ENCODE peak calls at places on chromosomes 6 and 20, in four cellular contexts. One of them, this sample, is unnamed.

GRCh38 chr6:22980446-22980845 is 411.1 kb downstream of the HDGFL1 start:
- DNase-seq in upper lobe of right lung: no peak
- DNase-seq in esophagus muscularis mucosa: no peak
- DNase-seq in psoas muscle: no peak
- DNase-seq in this sample: no peak

GRCh38 chr6:23956988-23957387 is 169.0 kb upstream of the NRSN1 start:
- DNase-seq in upper lobe of right lung: no peak
- DNase-seq in esophagus muscularis mucosa: no peak
- DNase-seq in psoas muscle: no peak
- DNase-seq in this sample: no peak

GRCh38 chr6:169982461-169983386 is 231.3 kb downstream of the ERMARD start:
- DNase-seq in upper lobe of right lung: peak
- DNase-seq in esophagus muscularis mucosa: no peak
- DNase-seq in psoas muscle: no peak
- DNase-seq in this sample: no peak

GRCh38 chr20:46255440-46256104 is 52.7 kb downstream of the CDH22 start:
- DNase-seq in upper lobe of right lung: peak
- DNase-seq in esophagus muscularis mucosa: no peak
- DNase-seq in psoas muscle: peak
- DNase-seq in this sample: no peak

GRCh38 chr6:164690702-164691500 is 618.5 kb downstream of the C6orf118 start:
- DNase-seq in upper lobe of right lung: no peak
- DNase-seq in esophagus muscularis mucosa: no peak
- DNase-seq in psoas muscle: no peak
- DNase-seq in this sample: no peak

GRCh38 chr6:29792123-29793035 is 35.2 kb upstream of the HLA-G start:
- DNase-seq in upper lobe of right lung: peak
- DNase-seq in esophagus muscularis mucosa: no peak
- DNase-seq in psoas muscle: peak
- DNase-seq in this sample: no peak

GRCh38 chr20:51340451-51340840 is 202.1 kb downstream of the NFATC2 start:
- DNase-seq in upper lobe of right lung: no peak
- DNase-seq in esophagus muscularis mucosa: no peak
- DNase-seq in psoas muscle: no peak
- DNase-seq in this sample: no peak

GRCh38 chr6:32664827-32665362 is 1.6 kb downstream of the HLA-DQB1 start:
- DNase-seq in upper lobe of right lung: peak
- DNase-seq in esophagus muscularis mucosa: no peak
- DNase-seq in psoas muscle: peak
- DNase-seq in this sample: no peak

GRCh38 chr6:34150766-34151165 is 4.9 kb upstream of the GRM4 start:
- DNase-seq in upper lobe of right lung: peak
- DNase-seq in esophagus muscularis mucosa: no peak
- DNase-seq in psoas muscle: no peak
- DNase-seq in this sample: no peak

GRCh38 chr20:10318625-10319024 is 100.0 kb downstream of the SNAP25 start:
- DNase-seq in upper lobe of right lung: no peak
- DNase-seq in esophagus muscularis mucosa: no peak
- DNase-seq in psoas muscle: no peak
- DNase-seq in this sample: no peak

GRCh38 chr6:150144294-150144868 is 1.5 kb downstream of the PPP1R14C start:
- DNase-seq in upper lobe of right lung: no peak
- DNase-seq in esophagus muscularis mucosa: no peak
- DNase-seq in psoas muscle: no peak
- DNase-seq in this sample: no peak
- H3K4me3 ChIP-seq in upper lobe of right lung: peak
- H3K4me3 ChIP-seq in esophagus muscularis mucosa: no peak
- H3K4me3 ChIP-seq in psoas muscle: peak
- H3K4me3 ChIP-seq in this sample: no peak

DNA sequence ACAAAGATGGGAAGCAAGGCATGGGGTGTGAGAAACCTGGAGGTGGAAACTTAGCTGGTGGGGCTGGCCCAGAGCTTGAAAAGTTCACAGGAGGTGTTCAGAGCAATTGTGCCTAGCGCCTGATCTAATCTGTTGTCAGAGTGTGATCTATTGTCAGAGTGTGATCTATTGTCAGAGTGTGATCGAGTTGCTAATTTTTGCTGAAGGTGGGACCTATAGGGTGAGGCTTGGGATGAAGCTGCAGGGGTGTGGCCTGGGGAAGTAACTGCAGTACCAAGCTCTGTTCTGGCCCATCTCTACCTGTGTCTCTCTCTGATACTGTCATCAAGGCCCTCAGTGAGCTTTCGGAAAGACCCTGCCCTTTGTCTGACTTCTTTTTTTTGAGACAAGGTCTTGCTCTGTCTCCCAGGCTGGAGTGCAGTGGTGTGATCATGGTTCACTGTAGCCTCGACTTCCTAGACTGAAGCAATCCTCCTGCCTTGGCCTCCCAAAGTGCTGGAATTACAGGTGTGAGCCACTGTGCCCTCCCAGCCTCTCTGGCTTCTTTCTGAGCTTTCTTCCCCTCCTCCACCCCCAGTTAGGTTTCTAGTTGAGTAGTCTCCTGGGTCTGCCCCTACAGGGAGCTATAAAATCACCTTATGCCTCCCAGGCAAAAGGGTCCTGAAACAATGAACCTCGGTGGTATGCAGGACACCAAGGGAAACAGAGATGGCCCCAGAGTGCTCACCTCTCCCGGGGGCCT is 150.8 kb upstream of the RNF24 start:
- DNase-seq in upper lobe of right lung: no peak
- DNase-seq in esophagus muscularis mucosa: no peak
- DNase-seq in psoas muscle: no peak
- DNase-seq in this sample: no peak
- H3K27ac ChIP-seq in upper lobe of right lung: no peak
- H3K27ac ChIP-seq in esophagus muscularis mucosa: no peak
- H3K27ac ChIP-seq in psoas muscle: no peak
- H3K27ac ChIP-seq in this sample: no peak

DNA sequence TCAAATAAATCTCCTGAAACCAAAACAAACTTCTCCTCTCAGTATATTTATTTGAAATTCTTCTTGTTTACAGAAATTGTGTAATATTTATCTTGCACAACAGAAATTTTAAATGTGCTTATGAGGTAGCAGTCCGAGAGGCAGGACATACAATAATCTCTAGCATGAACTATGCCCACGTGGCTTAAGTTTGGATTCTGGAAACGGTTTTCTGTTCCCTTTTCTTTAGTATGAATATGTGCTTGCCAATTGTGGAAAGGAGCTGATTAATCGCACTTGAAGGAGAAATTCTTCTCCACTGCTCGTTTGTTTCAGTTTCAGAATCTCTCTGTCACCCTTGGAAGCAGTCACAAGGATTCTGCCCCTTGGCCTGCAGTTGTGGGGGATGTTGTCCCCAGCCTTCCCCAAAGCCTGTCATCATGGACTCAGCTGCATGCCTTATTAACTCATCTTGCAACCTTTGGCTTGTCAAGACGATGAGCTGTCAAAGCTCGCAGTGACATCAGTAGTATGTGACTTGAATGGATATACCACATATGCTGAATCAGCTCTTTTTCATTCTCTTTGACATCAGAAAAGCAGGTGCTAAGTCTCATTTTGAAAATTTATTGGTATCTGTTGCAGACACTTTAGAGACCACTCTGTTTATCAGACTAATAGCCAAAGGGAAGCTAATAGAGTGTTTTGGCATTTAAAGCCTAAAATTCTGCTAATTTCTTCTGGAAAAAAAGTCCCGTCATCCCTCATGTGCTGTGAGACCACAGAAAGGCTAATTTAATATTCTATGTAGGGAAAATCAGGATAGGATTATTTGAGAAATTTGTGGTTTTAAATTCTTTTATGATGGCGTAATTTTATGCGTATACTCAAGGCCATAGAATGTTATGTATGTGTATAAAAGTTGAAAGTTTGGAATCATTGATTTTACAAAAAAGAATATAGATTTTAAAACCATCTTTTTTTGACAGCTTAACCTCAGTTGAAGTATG is 186.8 kb downstream of the ARID1B start:
- DNase-seq in upper lobe of right lung: no peak
- DNase-seq in esophagus muscularis mucosa: no peak
- DNase-seq in psoas muscle: peak
- DNase-seq in this sample: no peak
- H3K4me3 ChIP-seq in upper lobe of right lung: peak
- H3K4me3 ChIP-seq in esophagus muscularis mucosa: peak
- H3K4me3 ChIP-seq in psoas muscle: peak
- H3K4me3 ChIP-seq in this sample: no peak

GRCh38 chr20:373171-373890 is 7.2 kb upstream of the TRIB3 start:
- DNase-seq in upper lobe of right lung: no peak
- DNase-seq in esophagus muscularis mucosa: no peak
- DNase-seq in psoas muscle: peak
- DNase-seq in this sample: no peak

GRCh38 chr20:370151-370600 is 10.4 kb upstream of the TRIB3 start:
- DNase-seq in upper lobe of right lung: peak
- DNase-seq in esophagus muscularis mucosa: no peak
- DNase-seq in psoas muscle: no peak
- DNase-seq in this sample: no peak

GRCh38 chr20:371755-372542 is 8.6 kb upstream of the TRIB3 start:
- DNase-seq in upper lobe of right lung: peak
- DNase-seq in esophagus muscularis mucosa: no peak
- DNase-seq in psoas muscle: peak
- DNase-seq in this sample: no peak

GRCh38 chr20:368915-369314 is 11.6 kb upstream of the TRIB3 start:
- DNase-seq in upper lobe of right lung: no peak
- DNase-seq in esophagus muscularis mucosa: no peak
- DNase-seq in psoas muscle: no peak
- DNase-seq in this sample: no peak

DNA sequence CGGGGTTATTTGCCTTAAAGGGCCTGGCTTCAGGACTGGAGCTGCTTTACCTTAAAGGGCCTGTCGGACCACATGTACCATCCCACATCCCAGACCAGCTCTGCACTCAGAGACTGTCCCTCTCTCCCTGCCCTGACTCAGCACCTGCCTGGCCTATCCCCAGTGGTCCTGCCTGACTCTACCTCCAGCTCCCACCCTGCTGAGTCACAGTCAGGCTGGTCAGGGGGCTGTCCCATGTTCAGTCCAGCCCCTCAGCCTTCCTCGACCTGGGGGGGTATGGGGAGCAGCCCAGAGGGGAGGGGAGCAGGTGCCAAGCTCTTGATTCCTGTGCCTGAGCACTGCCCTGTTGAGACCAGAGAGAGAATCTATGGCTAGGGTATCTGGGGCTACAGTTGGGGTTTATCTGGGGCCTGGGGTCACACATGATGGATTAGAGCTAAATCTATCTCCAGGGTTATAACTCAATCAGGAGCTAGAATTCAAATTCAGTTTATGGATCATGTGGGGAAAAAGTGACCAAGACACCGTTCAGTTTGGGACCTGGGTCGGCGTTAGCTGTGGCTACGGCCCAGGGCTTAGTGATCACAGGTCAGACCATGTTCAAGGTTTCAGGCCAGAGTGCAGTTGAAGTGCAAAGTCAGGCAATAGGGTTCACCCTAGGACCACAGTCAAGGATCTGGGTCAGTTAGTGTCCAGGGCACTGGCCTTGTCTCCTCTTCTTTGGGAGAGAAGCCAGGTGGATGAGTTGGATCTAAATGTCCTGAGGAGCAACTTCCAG is 9.4 kb upstream of the TRIB3 start:
- DNase-seq in upper lobe of right lung: no peak
- DNase-seq in esophagus muscularis mucosa: no peak
- DNase-seq in psoas muscle: no peak
- DNase-seq in this sample: no peak
- H3K27ac ChIP-seq in upper lobe of right lung: peak
- H3K27ac ChIP-seq in esophagus muscularis mucosa: no peak
- H3K27ac ChIP-seq in psoas muscle: peak
- H3K27ac ChIP-seq in this sample: no peak

DNA sequence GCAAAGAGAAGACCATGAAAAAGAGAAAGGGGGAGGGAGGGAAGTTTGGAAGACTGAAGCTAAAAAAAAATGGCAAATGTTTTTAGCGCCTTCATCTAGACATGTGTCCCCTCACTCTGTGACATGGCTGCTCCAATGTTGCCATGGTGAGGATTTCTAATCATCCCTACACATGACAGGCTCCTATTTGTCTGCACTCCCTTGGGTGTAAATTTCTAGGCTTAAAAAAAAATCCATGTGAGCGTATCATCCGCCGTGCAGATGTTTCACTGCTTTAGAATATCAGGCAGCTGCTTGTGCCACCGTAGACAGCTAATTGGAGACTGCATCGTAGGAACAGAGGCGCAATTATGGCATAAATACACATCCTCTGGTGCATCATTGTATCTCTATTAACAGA is 761.2 kb upstream of the MMS22L start:
- DNase-seq in upper lobe of right lung: no peak
- DNase-seq in esophagus muscularis mucosa: no peak
- DNase-seq in psoas muscle: no peak
- DNase-seq in this sample: no peak
- H3K4me3 ChIP-seq in upper lobe of right lung: no peak
- H3K4me3 ChIP-seq in esophagus muscularis mucosa: no peak
- H3K4me3 ChIP-seq in psoas muscle: no peak
- H3K4me3 ChIP-seq in this sample: no peak

GRCh38 chr20:757509-757908 is 10.8 kb downstream of the SLC52A3 start:
- DNase-seq in upper lobe of right lung: no peak
- DNase-seq in esophagus muscularis mucosa: no peak
- DNase-seq in psoas muscle: no peak
- DNase-seq in this sample: no peak

GRCh38 chr20:753897-754635 is 14.2 kb downstream of the SLC52A3 start:
- DNase-seq in upper lobe of right lung: no peak
- DNase-seq in esophagus muscularis mucosa: no peak
- DNase-seq in psoas muscle: no peak
- DNase-seq in this sample: no peak

GRCh38 chr20:752263-752662 is 16.0 kb downstream of the SLC52A3 start:
- DNase-seq in upper lobe of right lung: no peak
- DNase-seq in esophagus muscularis mucosa: no peak
- DNase-seq in psoas muscle: no peak
- DNase-seq in this sample: no peak

GRCh38 chr20:754904-755303 is 13.4 kb downstream of the SLC52A3 start:
- DNase-seq in upper lobe of right lung: no peak
- DNase-seq in esophagus muscularis mucosa: no peak
- DNase-seq in psoas muscle: no peak
- DNase-seq in this sample: no peak

DNA sequence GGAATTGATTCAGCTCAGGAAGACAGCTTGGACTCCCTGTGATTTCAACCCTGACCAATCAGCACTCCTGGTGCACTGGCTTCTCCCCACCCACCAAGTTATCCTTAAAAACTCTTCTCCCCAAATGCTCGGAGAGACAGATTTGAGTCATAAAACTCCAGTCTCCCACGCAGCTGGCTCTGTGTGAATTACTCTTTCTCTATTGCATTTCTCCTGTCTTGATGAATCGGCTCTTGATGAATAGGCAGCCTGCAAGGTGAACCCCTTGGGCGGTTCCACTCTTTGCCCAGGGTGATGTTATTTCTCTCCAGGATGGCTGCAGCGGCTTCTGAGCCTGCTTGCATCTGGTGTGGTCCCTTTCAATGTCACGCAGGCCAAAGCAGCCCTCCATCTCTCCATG is 12.4 kb downstream of the SLC52A3 start:
- DNase-seq in upper lobe of right lung: no peak
- DNase-seq in esophagus muscularis mucosa: no peak
- DNase-seq in psoas muscle: no peak
- DNase-seq in this sample: no peak
- H3K27ac ChIP-seq in upper lobe of right lung: no peak
- H3K27ac ChIP-seq in esophagus muscularis mucosa: no peak
- H3K27ac ChIP-seq in psoas muscle: no peak
- H3K27ac ChIP-seq in this sample: no peak